ENCODE peak calls at places on chromosomes 7 and 10, in ten cellular contexts. K is GM12878; S is T-helper 22 cell; P is hippocampal formation; C is fibroblast of lung; Q is stimulated activated CD4-positive, alpha-beta T cell treated with anti-CD3 and anti-CD28 coated beads, Interleukin-15, amount 100 ng/mL, for 24 hours; X is nephron progenitor cell; M is heart right ventricle; L is kidney epithelial cell; Z is activated T-helper 1 cell treated with anti-CD3 and anti-CD28 coated beads, Interleukin-12 subunit alpha, Interleukin-12 subunit beta, Interleukin-2, Interleukin-4 antibody, amounts not matched to agents 30 ng/mL and 10 ng/mL and 1 ng/mL, durations not matched to agents 14 hours and 24 hours and 36 hours. D is an unnamed sample.

GRCh38 chr7:3673524-3673923 is 372.5 kb downstream of the SDK1 start:
- DNase-seq in L (no peak), Q (peak), C (peak), K (no peak), S (no peak), X (peak), M (no peak), Z (no peak), P (peak), D (peak)

GRCh38 chr7:39417642-39418041 is 148.6 kb upstream of the YAE1 start:
- DNase-seq in Z (no peak), C (no peak), Q (no peak), M (no peak), X (no peak), P (no peak), S (no peak), L (no peak), K (no peak), D (no peak)

GRCh38 chr10:5447611-5448071 is 35.3 kb downstream of the NET1 start:
- DNase-seq in X (no peak), Z (peak), K (peak), S (no peak), M (no peak), P (no peak), C (peak), Q (peak), L (no peak), D (no peak)

GRCh38 chr7:151115836-151116418 is 29.7 kb downstream of the AGAP3 start:
- DNase-seq in P (no peak), M (no peak), X (no peak), K (no peak), Z (no peak), L (peak), C (no peak), S (no peak), Q (peak), D (no peak)

GRCh38 chr7:154308928-154309327 is 256.7 kb downstream of the DPP6 start:
- DNase-seq in M (no peak), Q (no peak), X (no peak), Z (no peak), L (no peak), S (no peak), K (no peak), P (no peak), C (no peak), D (no peak)

GRCh38 chr7:46281071-46281470 is 360.0 kb upstream of the IGFBP3 start:
- DNase-seq in C (no peak), M (no peak), P (no peak), S (no peak), Q (no peak), X (no peak), L (no peak), K (no peak), Z (no peak), D (no peak)

GRCh38 chr7:22356010-22356854 is 722 bp downstream of the RAPGEF5 start:
- DNase-seq in L (no peak), S (no peak), X (peak), K (no peak), C (no peak), M (no peak), Z (no peak), Q (no peak), P (no peak), D (peak)

GRCh38 chr7:27784399-27785053 is 44.6 kb downstream of the TAX1BP1 start:
- DNase-seq in Q (peak), S (no peak), C (peak), M (no peak), P (no peak), Z (peak), K (no peak), L (peak), X (peak), D (peak)

GRCh38 chr10:31004611-31005193 is 27.0 kb downstream of the ZNF438 start:
- DNase-seq in Z (no peak), L (peak), P (no peak), X (no peak), C (peak), S (no peak), M (no peak), Q (peak), K (no peak), D (peak)

GRCh38 chr7:118684796-118685195 is 460.3 kb downstream of the ANKRD7 start:
- DNase-seq in K (no peak), C (no peak), L (no peak), S (no peak), Z (no peak), X (no peak), P (no peak), Q (no peak), M (no peak), D (no peak)

GRCh38 chr7:48246073-48246472 is 74.8 kb downstream of the ABCA13 start:
- DNase-seq in S (no peak), X (no peak), C (peak), P (no peak), M (no peak), L (no peak), Q (no peak), K (peak), Z (no peak), D (no peak)

GRCh38 chr7:46654546-46655443 is 733.7 kb upstream of the IGFBP3 start:
- DNase-seq in P (no peak), M (no peak), Z (no peak), X (no peak), S (no peak), K (no peak), Q (no peak), L (peak), C (peak), D (no peak)

GRCh38 chr7:106064836-106065559 is 47.1 kb downstream of the SYPL1 start:
- DNase-seq in L (peak), C (peak), M (peak), X (peak), S (no peak), P (peak), K (no peak), Q (no peak), Z (no peak), D (no peak)

GRCh38 chr10:11292576-11293302 is 275.1 kb downstream of the CELF2 start:
- DNase-seq in C (no peak), Q (no peak), X (no peak), P (no peak), Z (no peak), K (no peak), S (no peak), M (no peak), L (no peak), D (no peak)

GRCh38 chr7:1703475-1704325 is 33.6 kb downstream of the ELFN1 start:
- DNase-seq in X (no peak), Q (no peak), S (no peak), C (no peak), Z (no peak), L (no peak), P (no peak), M (no peak), K (no peak), D (no peak)

GRCh38 chr10:132203256-132204077 is 16.7 kb downstream of the DPYSL4 start:
- DNase-seq in Z (no peak), K (no peak), L (no peak), C (no peak), P (no peak), Q (no peak), M (no peak), S (no peak), X (no peak), D (no peak)

GRCh38 chr10:57141708-57142107 is 780.6 kb upstream of the ZWINT start:
- DNase-seq in P (no peak), X (no peak), Z (no peak), L (no peak), Q (no peak), C (no peak), K (no peak), S (no peak), M (no peak), D (no peak)

GRCh38 chr7:46681865-46682503 is 760.9 kb upstream of the IGFBP3 start:
- DNase-seq in C (no peak), Z (no peak), P (no peak), L (no peak), Q (no peak), M (peak), S (no peak), K (no peak), X (no peak), D (peak)

GRCh38 chr10:78542536-78542935 is 508.9 kb downstream of the RPS24 start:
- DNase-seq in X (no peak), M (no peak), K (no peak), Z (no peak), P (no peak), L (no peak), C (peak), S (no peak), Q (no peak), D (no peak)

GRCh38 chr10:121285797-121286196 is 312.4 kb downstream of the FGFR2 start:
- DNase-seq in K (no peak), L (no peak), Q (no peak), Z (no peak), C (no peak), M (no peak), S (no peak), X (no peak), P (no peak), D (no peak)

GRCh38 chr7:1889556-1890181 is 219.6 kb downstream of the ELFN1 start:
- DNase-seq in C (peak), P (no peak), X (no peak), S (no peak), M (no peak), L (no peak), Q (no peak), K (no peak), Z (peak), D (no peak)

GRCh38 chr7:141128931-141129330 is 55.1 kb downstream of the TMEM178B start:
- DNase-seq in P (no peak), K (no peak), C (no peak), X (no peak), L (no peak), Q (no peak), M (no peak), Z (no peak), S (no peak), D (no peak)

GRCh38 chr7:17178562-17178961 is 119.9 kb upstream of the AHR start:
- DNase-seq in X (no peak), K (no peak), Q (no peak), Z (no peak), P (no peak), L (no peak), C (no peak), M (no peak), S (no peak), D (no peak)

GRCh38 chr10:75208177-75208576 is 2.4 kb upstream of the VDAC2 start:
- DNase-seq in S (no peak), P (no peak), K (no peak), L (no peak), C (peak), M (no peak), Q (peak), X (no peak), Z (no peak), D (peak)

GRCh38 chr10:127908106-127908957 is 1.4 kb downstream of the PTPRE start:
- DNase-seq in L (peak), Z (no peak), C (peak), X (no peak), M (peak), S (no peak), P (no peak), K (no peak), Q (no peak), D (peak)

GRCh38 chr10:119079572-119080520 is 771 bp downstream of the EIF3A start:
- DNase-seq in Z (peak), P (peak), L (no peak), X (peak), S (peak), Q (peak), C (peak), M (peak), K (no peak), D (peak)